ENCODE peak calls at places on chromosomes 7 and 10, in four cellular contexts. One of them, this sample, is unnamed.

GRCh38 chr10:24237801-24238390 is 29.0 kb downstream of the KIAA1217 start:
- DNase-seq in mammary epithelial cell: no peak
- DNase-seq in neural progenitor cell: no peak
- DNase-seq in MM.1S: no peak
- DNase-seq in this sample: no peak

GRCh38 chr10:116450861-116451260 is 23.2 kb downstream of the PNLIPRP3 start:
- DNase-seq in MM.1S: no peak
- DNase-seq in neural progenitor cell: no peak
- DNase-seq in mammary epithelial cell: no peak
- DNase-seq in this sample: no peak

GRCh38 chr10:101995451-101996063 is 60.4 kb downstream of the ARMH3 start:
- DNase-seq in MM.1S: no peak
- DNase-seq in neural progenitor cell: no peak
- DNase-seq in mammary epithelial cell: no peak
- DNase-seq in this sample: no peak

GRCh38 chr7:74097937-74098614 is 14.5 kb downstream of the LIMK1 start:
- DNase-seq in MM.1S: no peak
- DNase-seq in mammary epithelial cell: peak
- DNase-seq in neural progenitor cell: no peak
- DNase-seq in this sample: no peak

GRCh38 chr10:119408969-119409371 is 133.5 kb downstream of the RGS10 start:
- DNase-seq in MM.1S: no peak
- DNase-seq in mammary epithelial cell: no peak
- DNase-seq in neural progenitor cell: no peak
- DNase-seq in this sample: no peak

GRCh38 chr10:129766611-129767550 is 197.2 kb downstream of the EBF3 start:
- DNase-seq in mammary epithelial cell: no peak
- DNase-seq in neural progenitor cell: no peak
- DNase-seq in MM.1S: no peak
- DNase-seq in this sample: no peak

GRCh38 chr10:58028597-58029366 is 238.9 kb downstream of the IPMK start:
- DNase-seq in MM.1S: no peak
- DNase-seq in mammary epithelial cell: peak
- DNase-seq in neural progenitor cell: no peak
- DNase-seq in this sample: no peak

GRCh38 chr10:33209777-33210176 is 124.7 kb downstream of the NRP1 start:
- DNase-seq in neural progenitor cell: no peak
- DNase-seq in MM.1S: no peak
- DNase-seq in mammary epithelial cell: no peak
- DNase-seq in this sample: no peak

GRCh38 chr7:19294629-19295028 is 149.4 kb upstream of the FERD3L start:
- DNase-seq in mammary epithelial cell: no peak
- DNase-seq in MM.1S: no peak
- DNase-seq in neural progenitor cell: no peak
- DNase-seq in this sample: peak

GRCh38 chr7:50204576-50204975 is 99.9 kb upstream of the IKZF1 start:
- DNase-seq in neural progenitor cell: no peak
- DNase-seq in mammary epithelial cell: no peak
- DNase-seq in MM.1S: no peak
- DNase-seq in this sample: peak

GRCh38 chr7:130917669-130918128 is 183.7 kb upstream of the KLF14 start:
- DNase-seq in neural progenitor cell: no peak
- DNase-seq in MM.1S: no peak
- DNase-seq in mammary epithelial cell: no peak
- DNase-seq in this sample: peak

GRCh38 chr7:70673833-70674232 is 458.1 kb upstream of the GALNT17 start:
- DNase-seq in mammary epithelial cell: no peak
- DNase-seq in neural progenitor cell: no peak
- DNase-seq in MM.1S: no peak
- DNase-seq in this sample: no peak

GRCh38 chr10:2079603-2080078 is 342.3 kb upstream of the ADARB2 start:
- DNase-seq in neural progenitor cell: no peak
- DNase-seq in mammary epithelial cell: no peak
- DNase-seq in MM.1S: no peak
- DNase-seq in this sample: no peak

GRCh38 chr10:11357361-11357760 is 254.1 kb downstream of the USP6NL start:
- DNase-seq in mammary epithelial cell: no peak
- DNase-seq in MM.1S: no peak
- DNase-seq in neural progenitor cell: no peak
- DNase-seq in this sample: no peak

GRCh38 chr10:8278099-8278498 is 223.6 kb downstream of the GATA3 start:
- DNase-seq in neural progenitor cell: no peak
- DNase-seq in mammary epithelial cell: no peak
- DNase-seq in MM.1S: no peak
- DNase-seq in this sample: no peak

GRCh38 chr7:157004050-157004838 is 6.2 kb downstream of the MNX1 start:
- DNase-seq in MM.1S: peak
- DNase-seq in neural progenitor cell: peak
- DNase-seq in mammary epithelial cell: no peak
- DNase-seq in this sample: no peak

GRCh38 chr7:116740758-116741462 is 68.9 kb downstream of the MET start:
- DNase-seq in mammary epithelial cell: peak
- DNase-seq in neural progenitor cell: no peak
- DNase-seq in MM.1S: no peak
- DNase-seq in this sample: no peak

GRCh38 chr7:45576249-45576929 is 2.2 kb downstream of the ADCY1 start:
- DNase-seq in MM.1S: no peak
- DNase-seq in neural progenitor cell: no peak
- DNase-seq in mammary epithelial cell: no peak
- DNase-seq in this sample: no peak

GRCh38 chr7:51328351-51328801 is 11.8 kb upstream of the COBL start:
- DNase-seq in neural progenitor cell: no peak
- DNase-seq in MM.1S: no peak
- DNase-seq in mammary epithelial cell: no peak
- DNase-seq in this sample: no peak

GRCh38 chr7:101582971-101583370 is 46.1 kb downstream of the MYL10 start:
- DNase-seq in MM.1S: no peak
- DNase-seq in neural progenitor cell: no peak
- DNase-seq in mammary epithelial cell: no peak
- DNase-seq in this sample: no peak
- TF ChIP-seq EZH2 in MM.1S: no peak
- TF ChIP-seq EZH2 in neural progenitor cell: no peak
- TF ChIP-seq EZH2 in mammary epithelial cell: no peak
- TF ChIP-seq EZH2 in this sample: no peak

DNA sequence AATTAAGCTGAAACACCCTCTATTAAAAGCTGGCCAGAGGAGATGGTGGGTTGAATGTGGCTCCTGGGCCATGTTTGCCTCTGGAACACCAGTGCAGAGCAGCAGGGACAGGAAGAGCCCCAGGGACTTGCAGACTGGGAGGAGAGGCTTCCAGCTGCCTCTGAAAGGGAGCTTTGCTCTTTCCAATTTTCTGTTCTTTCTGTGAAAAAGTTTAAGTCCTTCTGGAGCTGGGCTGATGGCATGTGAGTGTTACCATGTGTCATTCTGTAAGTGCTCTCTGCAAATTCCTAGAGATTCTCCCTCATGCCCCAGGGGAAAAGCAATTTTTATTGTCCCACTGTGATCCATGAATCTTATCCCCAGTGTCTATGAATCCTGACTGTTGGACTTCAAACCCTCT is 112.8 kb upstream of the LANCL2 start:
- DNase-seq in mammary epithelial cell: no peak
- DNase-seq in MM.1S: no peak
- DNase-seq in neural progenitor cell: no peak
- DNase-seq in this sample: peak
- TF ChIP-seq EZH2 in mammary epithelial cell: no peak
- TF ChIP-seq EZH2 in MM.1S: no peak
- TF ChIP-seq EZH2 in neural progenitor cell: no peak
- TF ChIP-seq EZH2 in this sample: no peak

GRCh38 chr10:44383749-44384600 is 922 bp downstream of the CXCL12 start:
- DNase-seq in MM.1S: no peak
- DNase-seq in neural progenitor cell: peak
- DNase-seq in mammary epithelial cell: peak
- DNase-seq in this sample: no peak
- TF ChIP-seq EZH2 in MM.1S: no peak
- TF ChIP-seq EZH2 in neural progenitor cell: peak
- TF ChIP-seq EZH2 in mammary epithelial cell: no peak
- TF ChIP-seq EZH2 in this sample: peak

DNA sequence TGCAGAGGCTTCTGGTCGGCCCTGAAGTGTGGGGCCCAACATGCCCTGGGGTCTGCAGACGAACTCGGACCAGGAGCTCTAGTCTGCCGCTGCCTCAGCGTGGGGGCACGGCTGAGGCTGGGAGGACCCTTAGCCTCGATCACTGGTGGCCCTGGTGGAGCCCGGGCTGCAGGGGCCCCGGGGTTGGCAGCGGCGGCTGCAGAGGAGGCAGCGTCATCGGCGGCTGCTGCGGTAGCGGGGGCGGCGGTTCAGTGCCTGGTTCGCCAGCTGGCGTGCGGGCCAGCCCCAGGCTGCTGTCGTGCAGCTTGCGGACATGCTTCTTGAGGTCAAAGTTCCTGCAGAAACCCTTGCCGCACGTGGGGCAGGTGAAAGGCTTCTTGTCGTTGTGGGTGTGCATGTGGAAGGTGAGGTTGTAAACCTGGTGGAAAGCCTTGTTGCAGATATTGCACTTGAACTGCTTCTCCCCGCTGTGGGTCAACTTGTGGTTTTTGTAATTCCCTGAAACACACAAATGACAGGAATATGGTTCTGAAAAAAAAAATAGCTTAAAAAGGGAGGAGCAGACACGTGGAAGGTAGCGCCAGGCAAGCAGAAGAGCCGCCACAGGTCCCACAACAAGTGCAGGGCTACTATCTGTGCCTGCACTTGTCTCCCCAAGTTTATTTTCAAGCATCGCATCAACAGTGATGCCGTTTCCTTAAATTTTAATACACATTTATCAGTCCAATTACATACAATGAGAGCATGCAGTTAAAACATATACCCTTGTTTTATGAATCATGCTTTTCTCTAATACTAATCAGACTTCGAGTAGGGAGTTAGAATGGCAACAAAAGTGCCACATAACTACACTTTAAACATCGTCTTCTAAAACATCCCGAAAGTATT is 2.4 kb downstream of the FEZF1 start:
- DNase-seq in MM.1S: no peak
- DNase-seq in mammary epithelial cell: no peak
- DNase-seq in neural progenitor cell: peak
- DNase-seq in this sample: peak
- TF ChIP-seq EZH2 in MM.1S: no peak
- TF ChIP-seq EZH2 in mammary epithelial cell: peak
- TF ChIP-seq EZH2 in neural progenitor cell: no peak
- TF ChIP-seq EZH2 in this sample: no peak

GRCh38 chr10:96512524-96512991 is 1.2 kb downstream of the TLL2 start:
- DNase-seq in mammary epithelial cell: no peak
- DNase-seq in MM.1S: no peak
- DNase-seq in neural progenitor cell: peak
- DNase-seq in this sample: peak
- TF ChIP-seq EZH2 in mammary epithelial cell: no peak
- TF ChIP-seq EZH2 in MM.1S: no peak
- TF ChIP-seq EZH2 in neural progenitor cell: no peak
- TF ChIP-seq EZH2 in this sample: no peak

DNA sequence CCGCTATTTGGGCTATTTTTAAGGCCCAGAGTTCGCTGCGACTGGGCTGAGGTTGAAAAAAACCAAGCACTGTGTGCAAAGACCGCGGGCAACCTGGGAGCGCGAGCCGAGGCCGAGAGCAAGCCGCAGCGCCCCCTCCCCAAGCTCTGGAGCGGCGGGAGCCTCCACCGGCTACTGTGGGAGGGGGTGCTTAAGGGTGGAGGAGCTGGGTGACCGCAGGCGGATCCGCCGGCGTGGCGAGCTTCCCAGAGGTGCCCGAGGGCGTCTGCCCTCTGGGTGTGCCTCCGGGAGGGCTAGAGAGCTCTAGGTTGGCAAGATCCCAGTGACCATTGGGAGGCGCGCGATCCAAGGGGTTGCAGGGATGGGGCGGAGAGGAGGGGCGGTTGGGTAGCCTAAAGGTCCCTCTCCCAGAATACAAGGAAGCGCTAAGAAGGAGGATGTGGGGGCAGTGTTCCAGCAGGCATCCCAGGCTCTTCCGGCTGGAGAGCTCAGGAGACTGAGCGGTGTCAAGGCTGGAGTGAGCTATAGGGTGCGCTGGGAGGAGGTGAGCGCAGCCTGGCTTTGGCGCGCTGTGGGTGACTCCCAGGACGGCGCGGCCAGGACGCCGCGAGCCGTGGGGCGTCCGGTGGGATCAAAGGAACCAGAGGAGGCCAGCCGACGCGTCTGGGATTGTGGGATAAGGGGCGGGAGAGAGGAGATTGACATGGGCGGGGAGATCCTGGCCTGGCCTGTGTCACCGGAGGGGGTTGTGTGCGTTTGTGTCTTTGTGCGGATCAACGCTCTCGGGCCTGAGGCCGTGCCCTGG is 8.0 kb downstream of the DLX5 start:
- DNase-seq in MM.1S: no peak
- DNase-seq in neural progenitor cell: peak
- DNase-seq in mammary epithelial cell: no peak
- DNase-seq in this sample: peak
- TF ChIP-seq EZH2 in MM.1S: no peak
- TF ChIP-seq EZH2 in neural progenitor cell: peak
- TF ChIP-seq EZH2 in mammary epithelial cell: no peak
- TF ChIP-seq EZH2 in this sample: peak